ENCODE peak calls at places on chromosome 15, in five cellular contexts. L is H1, X is thyroid gland, S is K562, H is osteocyte. C is an unnamed sample.

GRCh38 chr15:49238342-49238741 is 68.3 kb downstream of the GALK2 start:
- DNase-seq in L (no peak), X (no peak), S (no peak), H (no peak), C (no peak)

GRCh38 chr15:60086676-60087446 is 82.8 kb downstream of the FOXB1 start:
- DNase-seq in L (no peak), X (no peak), S (no peak), H (no peak), C (no peak)

GRCh38 chr15:68405426-68406250 is 26.3 kb downstream of the ITGA11 start:
- DNase-seq in L (no peak), X (no peak), S (no peak), H (peak), C (no peak)

GRCh38 chr15:68373028-68373427 is 58.9 kb downstream of the ITGA11 start:
- DNase-seq in L (no peak), X (no peak), S (no peak), H (peak), C (no peak)

GRCh38 chr15:29128671-29129070 is 141.0 kb downstream of the NSMCE3 start:
- DNase-seq in L (no peak), X (no peak), S (no peak), H (no peak), C (no peak)

GRCh38 chr15:57280464-57280863 is 95.8 kb upstream of the CGNL1 start:
- DNase-seq in L (no peak), X (no peak), S (no peak), H (no peak), C (no peak)

GRCh38 chr15:80904941-80905532 is 84.6 kb downstream of the MESD start:
- DNase-seq in L (no peak), X (no peak), S (no peak), H (no peak), C (no peak)

GRCh38 chr15:59879506-59879905 is 124.6 kb upstream of the FOXB1 start:
- DNase-seq in L (no peak), X (no peak), S (no peak), H (peak), C (no peak)

GRCh38 chr15:98025237-98025636 is 64.7 kb downstream of the ARRDC4 start:
- DNase-seq in L (no peak), X (no peak), S (no peak), H (no peak), C (no peak)

GRCh38 chr15:47675735-47676134 is 41.6 kb upstream of the SEMA6D start:
- DNase-seq in L (peak), X (no peak), S (no peak), H (no peak), C (no peak)

GRCh38 chr15:35603298-35603697 is 57.3 kb upstream of the DPH6 start:
- DNase-seq in L (no peak), X (no peak), S (no peak), H (no peak), C (peak)

GRCh38 chr15:95698230-95698629 is 632.3 kb upstream of the NR2F2 start:
- DNase-seq in L (no peak), X (no peak), S (peak), H (no peak), C (no peak)

GRCh38 chr15:33565099-33565498 is 254.3 kb downstream of the RYR3 start:
- DNase-seq in L (no peak), X (no peak), S (no peak), H (no peak), C (no peak)

GRCh38 chr15:90294601-90295269 is 29.3 kb downstream of the NGRN start:
- DNase-seq in L (no peak), X (no peak), S (no peak), H (peak), C (no peak)
- TF ChIP-seq CTCF in L (peak), X (no peak), S (peak), H (no peak), C (no peak)

GRCh38 chr15:40915106-40915661 is 14.0 kb upstream of the DLL4 start:
- DNase-seq in L (no peak), X (no peak), S (no peak), H (no peak), C (no peak)

GRCh38 chr15:40912478-40912877 is 16.7 kb upstream of the DLL4 start:
- DNase-seq in L (no peak), X (no peak), S (no peak), H (no peak), C (peak)

GRCh38 chr15:40914013-40914412 is 15.1 kb upstream of the DLL4 start:
- DNase-seq in L (no peak), X (no peak), S (no peak), H (no peak), C (no peak)

GRCh38 chr15:40915679-40916078 is 13.5 kb upstream of the DLL4 start:
- DNase-seq in L (no peak), X (no peak), S (peak), H (no peak), C (no peak)

GRCh38 chr15:40914486-40914885 is 14.7 kb upstream of the DLL4 start:
- DNase-seq in L (no peak), X (no peak), S (no peak), H (no peak), C (no peak)
- TF ChIP-seq CTCF in L (no peak), X (no peak), S (peak), H (peak), C (peak)

DNA sequence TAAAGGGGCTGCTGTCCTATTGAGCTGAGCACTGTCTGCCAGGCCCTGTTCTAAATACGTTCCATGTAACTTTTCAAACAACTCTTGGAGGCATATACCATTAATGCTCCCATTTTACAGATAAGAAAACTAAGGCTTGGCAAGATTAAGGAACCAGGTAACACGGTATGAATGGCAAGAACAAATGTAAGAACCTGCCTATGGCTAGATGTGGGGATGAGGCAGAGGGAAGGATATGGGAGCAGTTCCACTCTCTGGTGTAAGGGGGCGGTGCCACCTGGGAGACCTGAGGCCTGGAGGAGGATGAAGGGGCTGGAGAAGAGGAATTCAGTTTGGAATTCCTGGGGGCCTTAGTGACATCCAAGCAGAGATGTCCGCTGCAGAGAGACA is 3.8 kb upstream of the LMAN1L start:
- DNase-seq in L (no peak), X (no peak), S (no peak), H (no peak), C (no peak)
- TF ChIP-seq CTCF in L (peak), X (no peak), S (peak), H (no peak), C (no peak)

GRCh38 chr15:27989428-27989827 is 109.7 kb downstream of the OCA2 start:
- DNase-seq in L (no peak), X (no peak), S (no peak), H (no peak), C (no peak)

GRCh38 chr15:27989838-27990237 is 109.3 kb downstream of the OCA2 start:
- DNase-seq in L (no peak), X (no peak), S (no peak), H (no peak), C (no peak)

GRCh38 chr15:27990411-27991338 is 108.4 kb downstream of the OCA2 start:
- DNase-seq in L (no peak), X (no peak), S (no peak), H (no peak), C (no peak)

GRCh38 chr15:27993996-27994775 is 104.9 kb downstream of the OCA2 start:
- DNase-seq in L (no peak), X (peak), S (no peak), H (no peak), C (no peak)

DNA sequence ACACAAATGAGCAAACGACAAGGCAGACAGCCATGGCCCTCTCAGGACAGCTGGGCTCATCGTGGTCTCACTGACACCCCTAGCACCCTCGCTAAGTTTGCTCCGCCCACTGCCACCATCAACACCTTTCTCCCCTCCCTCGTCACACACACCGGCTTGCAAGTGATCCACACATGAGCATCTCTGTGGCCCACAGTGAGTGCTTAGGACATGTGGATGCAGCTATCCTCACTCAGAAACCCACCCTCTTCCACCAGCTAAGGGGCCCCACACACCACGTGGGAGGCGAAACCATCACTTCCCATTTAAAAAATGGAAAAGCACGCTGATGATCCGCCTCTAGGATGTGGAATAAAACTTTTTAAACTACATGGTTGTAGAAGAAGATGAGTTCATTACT is 105.6 kb downstream of the OCA2 start:
- DNase-seq in L (no peak), X (no peak), S (no peak), H (no peak), C (no peak)
- TF ChIP-seq CTCF in L (no peak), X (no peak), S (no peak), H (no peak), C (no peak)

GRCh38 chr15:101662203-101662602 is 10.0 kb upstream of the TM2D3 start:
- DNase-seq in L (no peak), X (no peak), S (no peak), H (no peak), C (no peak)

GRCh38 chr15:101669744-101670143 is 17.6 kb upstream of the TM2D3 start:
- DNase-seq in L (no peak), X (no peak), S (no peak), H (no peak), C (no peak)

GRCh38 chr15:101660005-101660404 is 7.8 kb upstream of the TM2D3 start:
- DNase-seq in L (no peak), X (no peak), S (no peak), H (no peak), C (no peak)

GRCh38 chr15:101664303-101664913 is 12.2 kb upstream of the TM2D3 start:
- DNase-seq in L (no peak), X (no peak), S (peak), H (no peak), C (no peak)
- TF ChIP-seq CTCF in L (peak), X (no peak), S (peak), H (peak), C (no peak)

C was measured in GM13977.